ENCODE peak calls at places on chromosomes 1 and 21, in nine cellular contexts. One of them, this sample, is unnamed.

GRCh38 chr1:247056071-247056470 is 22.5 kb downstream of the ZNF670 start:
- DNase-seq in stimulated activated CD4-positive, alpha-beta T cell treated with anti-CD3 and anti-CD28 coated beads, Interleukin-1b, Interleukin-23, amount 100 ng/mL, for 24 hours: no peak
- DNase-seq in activated CD4-positive, alpha-beta T cell treated with anti-CD3 and anti-CD28 coated beads, Interleukin-2, amount 50 U/mL, for 24 hours: no peak
- DNase-seq in Ammon's horn: no peak
- DNase-seq in posterior cingulate gyrus: no peak
- DNase-seq in activated T-helper 9 cell treated with anti-CD3 and anti-CD28 coated beads, Interleukin-2, amount 50 U/mL, for 16 hours: no peak
- DNase-seq in effector memory CD4-positive, alpha-beta T cell: no peak
- DNase-seq in fibroblast of mammary gland: peak
- DNase-seq in left lung: no peak
- DNase-seq in this sample: no peak

GRCh38 chr1:185929759-185930158 is 195.6 kb downstream of the HMCN1 start:
- DNase-seq in fibroblast of mammary gland: peak
- DNase-seq in activated CD4-positive, alpha-beta T cell treated with anti-CD3 and anti-CD28 coated beads, Interleukin-2, amount 50 U/mL, for 24 hours: no peak
- DNase-seq in activated T-helper 9 cell treated with anti-CD3 and anti-CD28 coated beads, Interleukin-2, amount 50 U/mL, for 16 hours: no peak
- DNase-seq in stimulated activated CD4-positive, alpha-beta T cell treated with anti-CD3 and anti-CD28 coated beads, Interleukin-1b, Interleukin-23, amount 100 ng/mL, for 24 hours: no peak
- DNase-seq in effector memory CD4-positive, alpha-beta T cell: no peak
- DNase-seq in posterior cingulate gyrus: no peak
- DNase-seq in left lung: no peak
- DNase-seq in Ammon's horn: no peak
- DNase-seq in this sample: no peak

GRCh38 chr1:241992734-241993133 is 6.2 kb downstream of the MAP1LC3C start:
- DNase-seq in Ammon's horn: no peak
- DNase-seq in stimulated activated CD4-positive, alpha-beta T cell treated with anti-CD3 and anti-CD28 coated beads, Interleukin-1b, Interleukin-23, amount 100 ng/mL, for 24 hours: no peak
- DNase-seq in activated T-helper 9 cell treated with anti-CD3 and anti-CD28 coated beads, Interleukin-2, amount 50 U/mL, for 16 hours: no peak
- DNase-seq in posterior cingulate gyrus: no peak
- DNase-seq in activated CD4-positive, alpha-beta T cell treated with anti-CD3 and anti-CD28 coated beads, Interleukin-2, amount 50 U/mL, for 24 hours: no peak
- DNase-seq in effector memory CD4-positive, alpha-beta T cell: no peak
- DNase-seq in left lung: no peak
- DNase-seq in fibroblast of mammary gland: peak
- DNase-seq in this sample: no peak

GRCh38 chr1:46342677-46343350 is 2.2 kb downstream of the NSUN4 start:
- DNase-seq in fibroblast of mammary gland: no peak
- DNase-seq in activated CD4-positive, alpha-beta T cell treated with anti-CD3 and anti-CD28 coated beads, Interleukin-2, amount 50 U/mL, for 24 hours: no peak
- DNase-seq in posterior cingulate gyrus: no peak
- DNase-seq in Ammon's horn: no peak
- DNase-seq in effector memory CD4-positive, alpha-beta T cell: no peak
- DNase-seq in activated T-helper 9 cell treated with anti-CD3 and anti-CD28 coated beads, Interleukin-2, amount 50 U/mL, for 16 hours: no peak
- DNase-seq in left lung: no peak
- DNase-seq in stimulated activated CD4-positive, alpha-beta T cell treated with anti-CD3 and anti-CD28 coated beads, Interleukin-1b, Interleukin-23, amount 100 ng/mL, for 24 hours: no peak
- DNase-seq in this sample: peak

GRCh38 chr1:203117611-203118575 is 9.6 kb upstream of the ADORA1 start:
- DNase-seq in fibroblast of mammary gland: peak
- DNase-seq in activated T-helper 9 cell treated with anti-CD3 and anti-CD28 coated beads, Interleukin-2, amount 50 U/mL, for 16 hours: no peak
- DNase-seq in activated CD4-positive, alpha-beta T cell treated with anti-CD3 and anti-CD28 coated beads, Interleukin-2, amount 50 U/mL, for 24 hours: no peak
- DNase-seq in stimulated activated CD4-positive, alpha-beta T cell treated with anti-CD3 and anti-CD28 coated beads, Interleukin-1b, Interleukin-23, amount 100 ng/mL, for 24 hours: peak
- DNase-seq in effector memory CD4-positive, alpha-beta T cell: no peak
- DNase-seq in posterior cingulate gyrus: peak
- DNase-seq in left lung: peak
- DNase-seq in Ammon's horn: peak
- DNase-seq in this sample: no peak

GRCh38 chr1:215151841-215152240 is 69.3 kb downstream of the KCNK2 start:
- DNase-seq in activated T-helper 9 cell treated with anti-CD3 and anti-CD28 coated beads, Interleukin-2, amount 50 U/mL, for 16 hours: no peak
- DNase-seq in fibroblast of mammary gland: no peak
- DNase-seq in Ammon's horn: no peak
- DNase-seq in effector memory CD4-positive, alpha-beta T cell: no peak
- DNase-seq in activated CD4-positive, alpha-beta T cell treated with anti-CD3 and anti-CD28 coated beads, Interleukin-2, amount 50 U/mL, for 24 hours: no peak
- DNase-seq in stimulated activated CD4-positive, alpha-beta T cell treated with anti-CD3 and anti-CD28 coated beads, Interleukin-1b, Interleukin-23, amount 100 ng/mL, for 24 hours: no peak
- DNase-seq in left lung: no peak
- DNase-seq in posterior cingulate gyrus: no peak
- DNase-seq in this sample: no peak

GRCh38 chr1:37661401-37661800 is 26.7 kb upstream of the RSPO1 start:
- DNase-seq in effector memory CD4-positive, alpha-beta T cell: no peak
- DNase-seq in left lung: no peak
- DNase-seq in posterior cingulate gyrus: peak
- DNase-seq in activated CD4-positive, alpha-beta T cell treated with anti-CD3 and anti-CD28 coated beads, Interleukin-2, amount 50 U/mL, for 24 hours: no peak
- DNase-seq in fibroblast of mammary gland: no peak
- DNase-seq in stimulated activated CD4-positive, alpha-beta T cell treated with anti-CD3 and anti-CD28 coated beads, Interleukin-1b, Interleukin-23, amount 100 ng/mL, for 24 hours: no peak
- DNase-seq in Ammon's horn: no peak
- DNase-seq in activated T-helper 9 cell treated with anti-CD3 and anti-CD28 coated beads, Interleukin-2, amount 50 U/mL, for 16 hours: no peak
- DNase-seq in this sample: no peak

GRCh38 chr1:248688527-248689298 is 13.9 kb downstream of the OR14I1 start:
- DNase-seq in activated T-helper 9 cell treated with anti-CD3 and anti-CD28 coated beads, Interleukin-2, amount 50 U/mL, for 16 hours: no peak
- DNase-seq in activated CD4-positive, alpha-beta T cell treated with anti-CD3 and anti-CD28 coated beads, Interleukin-2, amount 50 U/mL, for 24 hours: no peak
- DNase-seq in stimulated activated CD4-positive, alpha-beta T cell treated with anti-CD3 and anti-CD28 coated beads, Interleukin-1b, Interleukin-23, amount 100 ng/mL, for 24 hours: no peak
- DNase-seq in posterior cingulate gyrus: no peak
- DNase-seq in Ammon's horn: no peak
- DNase-seq in left lung: no peak
- DNase-seq in fibroblast of mammary gland: no peak
- DNase-seq in effector memory CD4-positive, alpha-beta T cell: no peak
- DNase-seq in this sample: no peak

GRCh38 chr1:8397511-8397910 is 79.6 kb downstream of the SLC45A1 start:
- DNase-seq in left lung: no peak
- DNase-seq in fibroblast of mammary gland: peak
- DNase-seq in Ammon's horn: no peak
- DNase-seq in activated T-helper 9 cell treated with anti-CD3 and anti-CD28 coated beads, Interleukin-2, amount 50 U/mL, for 16 hours: no peak
- DNase-seq in posterior cingulate gyrus: no peak
- DNase-seq in activated CD4-positive, alpha-beta T cell treated with anti-CD3 and anti-CD28 coated beads, Interleukin-2, amount 50 U/mL, for 24 hours: no peak
- DNase-seq in effector memory CD4-positive, alpha-beta T cell: no peak
- DNase-seq in stimulated activated CD4-positive, alpha-beta T cell treated with anti-CD3 and anti-CD28 coated beads, Interleukin-1b, Interleukin-23, amount 100 ng/mL, for 24 hours: no peak
- DNase-seq in this sample: no peak

GRCh38 chr1:24915819-24916602 is 14.1 kb downstream of the RUNX3 start:
- DNase-seq in fibroblast of mammary gland: no peak
- DNase-seq in effector memory CD4-positive, alpha-beta T cell: no peak
- DNase-seq in Ammon's horn: no peak
- DNase-seq in posterior cingulate gyrus: no peak
- DNase-seq in left lung: no peak
- DNase-seq in activated CD4-positive, alpha-beta T cell treated with anti-CD3 and anti-CD28 coated beads, Interleukin-2, amount 50 U/mL, for 24 hours: no peak
- DNase-seq in activated T-helper 9 cell treated with anti-CD3 and anti-CD28 coated beads, Interleukin-2, amount 50 U/mL, for 16 hours: no peak
- DNase-seq in stimulated activated CD4-positive, alpha-beta T cell treated with anti-CD3 and anti-CD28 coated beads, Interleukin-1b, Interleukin-23, amount 100 ng/mL, for 24 hours: no peak
- DNase-seq in this sample: no peak

GRCh38 chr1:185360714-185361113 is 43.7 kb upstream of the IVNS1ABP start:
- DNase-seq in stimulated activated CD4-positive, alpha-beta T cell treated with anti-CD3 and anti-CD28 coated beads, Interleukin-1b, Interleukin-23, amount 100 ng/mL, for 24 hours: no peak
- DNase-seq in effector memory CD4-positive, alpha-beta T cell: no peak
- DNase-seq in fibroblast of mammary gland: peak
- DNase-seq in activated CD4-positive, alpha-beta T cell treated with anti-CD3 and anti-CD28 coated beads, Interleukin-2, amount 50 U/mL, for 24 hours: no peak
- DNase-seq in Ammon's horn: no peak
- DNase-seq in posterior cingulate gyrus: no peak
- DNase-seq in activated T-helper 9 cell treated with anti-CD3 and anti-CD28 coated beads, Interleukin-2, amount 50 U/mL, for 16 hours: no peak
- DNase-seq in left lung: no peak
- DNase-seq in this sample: no peak

GRCh38 chr1:153488731-153489130 is 28.3 kb upstream of the S100A7 start:
- DNase-seq in posterior cingulate gyrus: no peak
- DNase-seq in Ammon's horn: no peak
- DNase-seq in activated T-helper 9 cell treated with anti-CD3 and anti-CD28 coated beads, Interleukin-2, amount 50 U/mL, for 16 hours: no peak
- DNase-seq in effector memory CD4-positive, alpha-beta T cell: no peak
- DNase-seq in left lung: no peak
- DNase-seq in activated CD4-positive, alpha-beta T cell treated with anti-CD3 and anti-CD28 coated beads, Interleukin-2, amount 50 U/mL, for 24 hours: no peak
- DNase-seq in stimulated activated CD4-positive, alpha-beta T cell treated with anti-CD3 and anti-CD28 coated beads, Interleukin-1b, Interleukin-23, amount 100 ng/mL, for 24 hours: no peak
- DNase-seq in fibroblast of mammary gland: no peak
- DNase-seq in this sample: no peak

GRCh38 chr1:8152731-8153702 is 126.9 kb upstream of the ERRFI1 start:
- DNase-seq in effector memory CD4-positive, alpha-beta T cell: peak
- DNase-seq in left lung: no peak
- DNase-seq in Ammon's horn: no peak
- DNase-seq in stimulated activated CD4-positive, alpha-beta T cell treated with anti-CD3 and anti-CD28 coated beads, Interleukin-1b, Interleukin-23, amount 100 ng/mL, for 24 hours: no peak
- DNase-seq in activated CD4-positive, alpha-beta T cell treated with anti-CD3 and anti-CD28 coated beads, Interleukin-2, amount 50 U/mL, for 24 hours: no peak
- DNase-seq in posterior cingulate gyrus: peak
- DNase-seq in activated T-helper 9 cell treated with anti-CD3 and anti-CD28 coated beads, Interleukin-2, amount 50 U/mL, for 16 hours: no peak
- DNase-seq in fibroblast of mammary gland: no peak
- DNase-seq in this sample: no peak

GRCh38 chr1:36603461-36603860 is 120.7 kb upstream of the CSF3R start:
- DNase-seq in Ammon's horn: no peak
- DNase-seq in activated T-helper 9 cell treated with anti-CD3 and anti-CD28 coated beads, Interleukin-2, amount 50 U/mL, for 16 hours: no peak
- DNase-seq in stimulated activated CD4-positive, alpha-beta T cell treated with anti-CD3 and anti-CD28 coated beads, Interleukin-1b, Interleukin-23, amount 100 ng/mL, for 24 hours: no peak
- DNase-seq in effector memory CD4-positive, alpha-beta T cell: no peak
- DNase-seq in left lung: no peak
- DNase-seq in fibroblast of mammary gland: no peak
- DNase-seq in posterior cingulate gyrus: no peak
- DNase-seq in activated CD4-positive, alpha-beta T cell treated with anti-CD3 and anti-CD28 coated beads, Interleukin-2, amount 50 U/mL, for 24 hours: no peak
- DNase-seq in this sample: no peak

GRCh38 chr1:154534263-154534844 is 24.1 kb downstream of the UBE2Q1 start:
- DNase-seq in Ammon's horn: no peak
- DNase-seq in activated T-helper 9 cell treated with anti-CD3 and anti-CD28 coated beads, Interleukin-2, amount 50 U/mL, for 16 hours: no peak
- DNase-seq in fibroblast of mammary gland: peak
- DNase-seq in left lung: no peak
- DNase-seq in stimulated activated CD4-positive, alpha-beta T cell treated with anti-CD3 and anti-CD28 coated beads, Interleukin-1b, Interleukin-23, amount 100 ng/mL, for 24 hours: no peak
- DNase-seq in activated CD4-positive, alpha-beta T cell treated with anti-CD3 and anti-CD28 coated beads, Interleukin-2, amount 50 U/mL, for 24 hours: no peak
- DNase-seq in posterior cingulate gyrus: no peak
- DNase-seq in effector memory CD4-positive, alpha-beta T cell: no peak
- DNase-seq in this sample: no peak

GRCh38 chr1:205925730-205926129 is 17.5 kb downstream of the SLC26A9 start:
- DNase-seq in left lung: no peak
- DNase-seq in posterior cingulate gyrus: no peak
- DNase-seq in stimulated activated CD4-positive, alpha-beta T cell treated with anti-CD3 and anti-CD28 coated beads, Interleukin-1b, Interleukin-23, amount 100 ng/mL, for 24 hours: no peak
- DNase-seq in fibroblast of mammary gland: peak
- DNase-seq in effector memory CD4-positive, alpha-beta T cell: no peak
- DNase-seq in activated CD4-positive, alpha-beta T cell treated with anti-CD3 and anti-CD28 coated beads, Interleukin-2, amount 50 U/mL, for 24 hours: no peak
- DNase-seq in Ammon's horn: no peak
- DNase-seq in activated T-helper 9 cell treated with anti-CD3 and anti-CD28 coated beads, Interleukin-2, amount 50 U/mL, for 16 hours: no peak
- DNase-seq in this sample: peak

GRCh38 chr1:151819951-151820623 is 11.5 kb downstream of the RORC start:
- DNase-seq in stimulated activated CD4-positive, alpha-beta T cell treated with anti-CD3 and anti-CD28 coated beads, Interleukin-1b, Interleukin-23, amount 100 ng/mL, for 24 hours: no peak
- DNase-seq in posterior cingulate gyrus: no peak
- DNase-seq in left lung: no peak
- DNase-seq in fibroblast of mammary gland: no peak
- DNase-seq in effector memory CD4-positive, alpha-beta T cell: no peak
- DNase-seq in Ammon's horn: no peak
- DNase-seq in activated CD4-positive, alpha-beta T cell treated with anti-CD3 and anti-CD28 coated beads, Interleukin-2, amount 50 U/mL, for 24 hours: no peak
- DNase-seq in activated T-helper 9 cell treated with anti-CD3 and anti-CD28 coated beads, Interleukin-2, amount 50 U/mL, for 16 hours: no peak
- DNase-seq in this sample: no peak

GRCh38 chr1:161730050-161730564 is 8.8 kb downstream of the FCRLB start:
- DNase-seq in activated T-helper 9 cell treated with anti-CD3 and anti-CD28 coated beads, Interleukin-2, amount 50 U/mL, for 16 hours: peak
- DNase-seq in fibroblast of mammary gland: peak
- DNase-seq in stimulated activated CD4-positive, alpha-beta T cell treated with anti-CD3 and anti-CD28 coated beads, Interleukin-1b, Interleukin-23, amount 100 ng/mL, for 24 hours: peak
- DNase-seq in Ammon's horn: no peak
- DNase-seq in left lung: no peak
- DNase-seq in posterior cingulate gyrus: no peak
- DNase-seq in effector memory CD4-positive, alpha-beta T cell: no peak
- DNase-seq in activated CD4-positive, alpha-beta T cell treated with anti-CD3 and anti-CD28 coated beads, Interleukin-2, amount 50 U/mL, for 24 hours: no peak
- DNase-seq in this sample: no peak

GRCh38 chr21:35127851-35128250 is 78.7 kb upstream of the RUNX1 start:
- DNase-seq in activated CD4-positive, alpha-beta T cell treated with anti-CD3 and anti-CD28 coated beads, Interleukin-2, amount 50 U/mL, for 24 hours: no peak
- DNase-seq in stimulated activated CD4-positive, alpha-beta T cell treated with anti-CD3 and anti-CD28 coated beads, Interleukin-1b, Interleukin-23, amount 100 ng/mL, for 24 hours: no peak
- DNase-seq in Ammon's horn: no peak
- DNase-seq in left lung: no peak
- DNase-seq in fibroblast of mammary gland: no peak
- DNase-seq in activated T-helper 9 cell treated with anti-CD3 and anti-CD28 coated beads, Interleukin-2, amount 50 U/mL, for 16 hours: no peak
- DNase-seq in posterior cingulate gyrus: no peak
- DNase-seq in effector memory CD4-positive, alpha-beta T cell: no peak
- DNase-seq in this sample: no peak

GRCh38 chr1:156115514-156116374 is 1.2 kb downstream of the LMNA start:
- DNase-seq in activated T-helper 9 cell treated with anti-CD3 and anti-CD28 coated beads, Interleukin-2, amount 50 U/mL, for 16 hours: no peak
- DNase-seq in activated CD4-positive, alpha-beta T cell treated with anti-CD3 and anti-CD28 coated beads, Interleukin-2, amount 50 U/mL, for 24 hours: no peak
- DNase-seq in Ammon's horn: peak
- DNase-seq in effector memory CD4-positive, alpha-beta T cell: no peak
- DNase-seq in stimulated activated CD4-positive, alpha-beta T cell treated with anti-CD3 and anti-CD28 coated beads, Interleukin-1b, Interleukin-23, amount 100 ng/mL, for 24 hours: no peak
- DNase-seq in fibroblast of mammary gland: peak
- DNase-seq in left lung: peak
- DNase-seq in posterior cingulate gyrus: no peak
- DNase-seq in this sample: no peak

GRCh38 chr1:76759950-76760349 is 107.3 kb upstream of the ST6GALNAC5 start:
- DNase-seq in fibroblast of mammary gland: peak
- DNase-seq in left lung: no peak
- DNase-seq in activated CD4-positive, alpha-beta T cell treated with anti-CD3 and anti-CD28 coated beads, Interleukin-2, amount 50 U/mL, for 24 hours: no peak
- DNase-seq in effector memory CD4-positive, alpha-beta T cell: no peak
- DNase-seq in Ammon's horn: no peak
- DNase-seq in posterior cingulate gyrus: no peak
- DNase-seq in activated T-helper 9 cell treated with anti-CD3 and anti-CD28 coated beads, Interleukin-2, amount 50 U/mL, for 16 hours: no peak
- DNase-seq in stimulated activated CD4-positive, alpha-beta T cell treated with anti-CD3 and anti-CD28 coated beads, Interleukin-1b, Interleukin-23, amount 100 ng/mL, for 24 hours: no peak
- DNase-seq in this sample: no peak

GRCh38 chr1:247373721-247374141 is 42.1 kb upstream of the ZNF496 start:
- DNase-seq in fibroblast of mammary gland: peak
- DNase-seq in stimulated activated CD4-positive, alpha-beta T cell treated with anti-CD3 and anti-CD28 coated beads, Interleukin-1b, Interleukin-23, amount 100 ng/mL, for 24 hours: peak
- DNase-seq in effector memory CD4-positive, alpha-beta T cell: peak
- DNase-seq in left lung: peak
- DNase-seq in Ammon's horn: peak
- DNase-seq in activated CD4-positive, alpha-beta T cell treated with anti-CD3 and anti-CD28 coated beads, Interleukin-2, amount 50 U/mL, for 24 hours: peak
- DNase-seq in posterior cingulate gyrus: peak
- DNase-seq in activated T-helper 9 cell treated with anti-CD3 and anti-CD28 coated beads, Interleukin-2, amount 50 U/mL, for 16 hours: peak
- DNase-seq in this sample: no peak

GRCh38 chr1:46198026-46198826 is at the start of gene POMGNT1:
- DNase-seq in stimulated activated CD4-positive, alpha-beta T cell treated with anti-CD3 and anti-CD28 coated beads, Interleukin-1b, Interleukin-23, amount 100 ng/mL, for 24 hours: peak
- DNase-seq in activated T-helper 9 cell treated with anti-CD3 and anti-CD28 coated beads, Interleukin-2, amount 50 U/mL, for 16 hours: peak
- DNase-seq in left lung: peak
- DNase-seq in fibroblast of mammary gland: peak
- DNase-seq in Ammon's horn: peak
- DNase-seq in posterior cingulate gyrus: peak
- DNase-seq in effector memory CD4-positive, alpha-beta T cell: peak
- DNase-seq in activated CD4-positive, alpha-beta T cell treated with anti-CD3 and anti-CD28 coated beads, Interleukin-2, amount 50 U/mL, for 24 hours: peak
- DNase-seq in this sample: no peak

GRCh38 chr1:244052728-244053312 is 1.7 kb downstream of the ZBTB18 start:
- DNase-seq in left lung: no peak
- DNase-seq in posterior cingulate gyrus: no peak
- DNase-seq in Ammon's horn: no peak
- DNase-seq in effector memory CD4-positive, alpha-beta T cell: no peak
- DNase-seq in fibroblast of mammary gland: no peak
- DNase-seq in stimulated activated CD4-positive, alpha-beta T cell treated with anti-CD3 and anti-CD28 coated beads, Interleukin-1b, Interleukin-23, amount 100 ng/mL, for 24 hours: no peak
- DNase-seq in activated T-helper 9 cell treated with anti-CD3 and anti-CD28 coated beads, Interleukin-2, amount 50 U/mL, for 16 hours: no peak
- DNase-seq in activated CD4-positive, alpha-beta T cell treated with anti-CD3 and anti-CD28 coated beads, Interleukin-2, amount 50 U/mL, for 24 hours: no peak
- DNase-seq in this sample: no peak

GRCh38 chr1:51058863-51059262 is 43.2 kb upstream of the C1orf185 start:
- DNase-seq in left lung: no peak
- DNase-seq in effector memory CD4-positive, alpha-beta T cell: no peak
- DNase-seq in Ammon's horn: no peak
- DNase-seq in stimulated activated CD4-positive, alpha-beta T cell treated with anti-CD3 and anti-CD28 coated beads, Interleukin-1b, Interleukin-23, amount 100 ng/mL, for 24 hours: no peak
- DNase-seq in activated CD4-positive, alpha-beta T cell treated with anti-CD3 and anti-CD28 coated beads, Interleukin-2, amount 50 U/mL, for 24 hours: no peak
- DNase-seq in activated T-helper 9 cell treated with anti-CD3 and anti-CD28 coated beads, Interleukin-2, amount 50 U/mL, for 16 hours: no peak
- DNase-seq in posterior cingulate gyrus: no peak
- DNase-seq in fibroblast of mammary gland: peak
- DNase-seq in this sample: no peak

GRCh38 chr1:234845097-234845660 is 235.2 kb upstream of the IRF2BP2 start:
- DNase-seq in fibroblast of mammary gland: no peak
- DNase-seq in activated CD4-positive, alpha-beta T cell treated with anti-CD3 and anti-CD28 coated beads, Interleukin-2, amount 50 U/mL, for 24 hours: no peak
- DNase-seq in effector memory CD4-positive, alpha-beta T cell: peak
- DNase-seq in posterior cingulate gyrus: no peak
- DNase-seq in stimulated activated CD4-positive, alpha-beta T cell treated with anti-CD3 and anti-CD28 coated beads, Interleukin-1b, Interleukin-23, amount 100 ng/mL, for 24 hours: peak
- DNase-seq in left lung: no peak
- DNase-seq in activated T-helper 9 cell treated with anti-CD3 and anti-CD28 coated beads, Interleukin-2, amount 50 U/mL, for 16 hours: peak
- DNase-seq in Ammon's horn: no peak
- DNase-seq in this sample: no peak

GRCh38 chr1:88800382-88801051 is 90.8 kb downstream of the GTF2B start:
- DNase-seq in activated T-helper 9 cell treated with anti-CD3 and anti-CD28 coated beads, Interleukin-2, amount 50 U/mL, for 16 hours: no peak
- DNase-seq in stimulated activated CD4-positive, alpha-beta T cell treated with anti-CD3 and anti-CD28 coated beads, Interleukin-1b, Interleukin-23, amount 100 ng/mL, for 24 hours: peak
- DNase-seq in effector memory CD4-positive, alpha-beta T cell: no peak
- DNase-seq in activated CD4-positive, alpha-beta T cell treated with anti-CD3 and anti-CD28 coated beads, Interleukin-2, amount 50 U/mL, for 24 hours: no peak
- DNase-seq in left lung: no peak
- DNase-seq in Ammon's horn: peak
- DNase-seq in posterior cingulate gyrus: no peak
- DNase-seq in fibroblast of mammary gland: peak
- DNase-seq in this sample: no peak

GRCh38 chr1:46030876-46031660 is 101.4 kb downstream of the PIK3R3 start:
- DNase-seq in Ammon's horn: no peak
- DNase-seq in fibroblast of mammary gland: peak
- DNase-seq in activated CD4-positive, alpha-beta T cell treated with anti-CD3 and anti-CD28 coated beads, Interleukin-2, amount 50 U/mL, for 24 hours: no peak
- DNase-seq in activated T-helper 9 cell treated with anti-CD3 and anti-CD28 coated beads, Interleukin-2, amount 50 U/mL, for 16 hours: no peak
- DNase-seq in posterior cingulate gyrus: no peak
- DNase-seq in left lung: peak
- DNase-seq in effector memory CD4-positive, alpha-beta T cell: no peak
- DNase-seq in stimulated activated CD4-positive, alpha-beta T cell treated with anti-CD3 and anti-CD28 coated beads, Interleukin-1b, Interleukin-23, amount 100 ng/mL, for 24 hours: no peak
- DNase-seq in this sample: no peak

GRCh38 chr21:16842716-16843115 is 670.1 kb upstream of the CXADR start:
- DNase-seq in posterior cingulate gyrus: no peak
- DNase-seq in stimulated activated CD4-positive, alpha-beta T cell treated with anti-CD3 and anti-CD28 coated beads, Interleukin-1b, Interleukin-23, amount 100 ng/mL, for 24 hours: no peak
- DNase-seq in activated CD4-positive, alpha-beta T cell treated with anti-CD3 and anti-CD28 coated beads, Interleukin-2, amount 50 U/mL, for 24 hours: no peak
- DNase-seq in effector memory CD4-positive, alpha-beta T cell: no peak
- DNase-seq in fibroblast of mammary gland: peak
- DNase-seq in left lung: no peak
- DNase-seq in activated T-helper 9 cell treated with anti-CD3 and anti-CD28 coated beads, Interleukin-2, amount 50 U/mL, for 16 hours: no peak
- DNase-seq in Ammon's horn: no peak
- DNase-seq in this sample: no peak

GRCh38 chr1:32900956-32901822 is at the start of gene TMEM54:
- DNase-seq in fibroblast of mammary gland: peak
- DNase-seq in effector memory CD4-positive, alpha-beta T cell: no peak
- DNase-seq in stimulated activated CD4-positive, alpha-beta T cell treated with anti-CD3 and anti-CD28 coated beads, Interleukin-1b, Interleukin-23, amount 100 ng/mL, for 24 hours: no peak
- DNase-seq in left lung: peak
- DNase-seq in activated T-helper 9 cell treated with anti-CD3 and anti-CD28 coated beads, Interleukin-2, amount 50 U/mL, for 16 hours: no peak
- DNase-seq in posterior cingulate gyrus: no peak
- DNase-seq in activated CD4-positive, alpha-beta T cell treated with anti-CD3 and anti-CD28 coated beads, Interleukin-2, amount 50 U/mL, for 24 hours: no peak
- DNase-seq in Ammon's horn: no peak
- DNase-seq in this sample: no peak

GRCh38 chr1:39107891-39108290 is 81.7 kb downstream of the NDUFS5 start:
- DNase-seq in effector memory CD4-positive, alpha-beta T cell: no peak
- DNase-seq in activated T-helper 9 cell treated with anti-CD3 and anti-CD28 coated beads, Interleukin-2, amount 50 U/mL, for 16 hours: no peak
- DNase-seq in left lung: no peak
- DNase-seq in Ammon's horn: peak
- DNase-seq in stimulated activated CD4-positive, alpha-beta T cell treated with anti-CD3 and anti-CD28 coated beads, Interleukin-1b, Interleukin-23, amount 100 ng/mL, for 24 hours: no peak
- DNase-seq in posterior cingulate gyrus: no peak
- DNase-seq in fibroblast of mammary gland: no peak
- DNase-seq in activated CD4-positive, alpha-beta T cell treated with anti-CD3 and anti-CD28 coated beads, Interleukin-2, amount 50 U/mL, for 24 hours: no peak
- DNase-seq in this sample: no peak

This sample was measured in suprapubic skin.